ENCODE peak calls at places on chromosomes 6 and 20, in five cellular contexts. T is GM23338, N is HCT116, G is hepatocyte, R is GM23248. Q is an unnamed sample.

GRCh38 chr6:139778688-139779087 is 404.2 kb upstream of the CITED2 start:
- DNase-seq in T (no peak), N (no peak), G (no peak), R (peak; percentile 62), Q (peak; percentile 26)

GRCh38 chr20:62898970-62899632 is 27.2 kb downstream of the DIDO1 start:
- DNase-seq in T (no peak), N (no peak), G (no peak), R (no peak), Q (no peak)

GRCh38 chr6:136401749-136402148 is 112.1 kb upstream of the BCLAF1 start:
- DNase-seq in T (no peak), N (peak; percentile 7), G (no peak), R (peak; percentile 64), Q (peak; percentile 15)

GRCh38 chr6:140269766-140270165 is 895.3 kb upstream of the CITED2 start:
- DNase-seq in T (no peak), N (no peak), G (no peak), R (peak; percentile 54), Q (no peak)

GRCh38 chr6:45479834-45480696 is 102.3 kb upstream of the SUPT3H start:
- DNase-seq in T (no peak), N (no peak), G (peak; percentile 8), R (peak; percentile 57), Q (no peak)

GRCh38 chr6:81783893-81784292 is 31.4 kb upstream of the TENT5A start:
- DNase-seq in T (no peak), N (no peak), G (no peak), R (no peak), Q (no peak)

GRCh38 chr6:82910394-82910793 is 155.2 kb downstream of the UBE3D start:
- DNase-seq in T (no peak), N (no peak), G (no peak), R (no peak), Q (no peak)

GRCh38 chr6:165013701-165014100 is 295.7 kb downstream of the C6orf118 start:
- DNase-seq in T (no peak), N (no peak), G (no peak), R (peak; percentile 58), Q (no peak)

GRCh38 chr6:4320860-4321259 is 185.5 kb upstream of the ECI2 start:
- DNase-seq in T (no peak), N (no peak), G (peak; percentile 44), R (peak; percentile 93), Q (peak; percentile 95)

GRCh38 chr20:45433316-45433715 is 17.4 kb downstream of the PIGT start:
- DNase-seq in T (peak; percentile 60), N (no peak), G (no peak), R (peak; percentile 56), Q (no peak)

GRCh38 chr20:7346562-7346961 is 579.1 kb downstream of the BMP2 start:
- DNase-seq in T (no peak), N (no peak), G (no peak), R (peak; percentile 1), Q (peak; percentile 93)

GRCh38 chr6:14476793-14477531 is 359.4 kb downstream of the CD83 start:
- DNase-seq in T (no peak), N (no peak), G (peak; percentile 85), R (peak; percentile 91), Q (no peak)

GRCh38 chr6:31053873-31054272 is 43.6 kb downstream of the MUC22 start:
- DNase-seq in T (no peak), N (no peak), G (no peak), R (no peak), Q (no peak)

GRCh38 chr6:167762259-167762962 is 64.3 kb upstream of the AFDN start:
- DNase-seq in T (no peak), N (no peak), G (peak; percentile 55), R (no peak), Q (peak; percentile 22)

GRCh38 chr6:158231551-158232444 is 63.6 kb downstream of the GTF2H5 start:
- DNase-seq in T (peak; percentile 83), N (no peak), G (peak; percentile 91), R (peak; percentile 89), Q (peak; percentile 60)

GRCh38 chr6:17928514-17929430 is 58.7 kb downstream of the KIF13A start:
- DNase-seq in T (no peak), N (no peak), G (no peak), R (peak; percentile 79), Q (peak; percentile 17)

GRCh38 chr20:52124821-52125220 is 66.8 kb downstream of the ZFP64 start:
- DNase-seq in T (no peak), N (no peak), G (no peak), R (no peak), Q (no peak)

GRCh38 chr20:59723607-59724456 is 119.5 kb downstream of the PHACTR3 start:
- DNase-seq in T (no peak), N (no peak), G (no peak), R (peak; percentile 47), Q (no peak)

GRCh38 chr6:156901309-156902019 is 124.3 kb downstream of the ARID1B start:
- DNase-seq in T (no peak), N (no peak), G (no peak), R (no peak), Q (no peak)

GRCh38 chr6:37259191-37259590 is 1.2 kb upstream of the TMEM217 start:
- DNase-seq in T (no peak), N (no peak), G (no peak), R (peak; percentile 29), Q (no peak)

GRCh38 chr6:8556370-8557018 is 121.1 kb upstream of the SLC35B3 start:
- DNase-seq in T (no peak), N (peak; percentile 16), G (peak; percentile 48), R (peak; percentile 80), Q (peak; percentile 84)

GRCh38 chr6:30880563-30881252 is 3.6 kb upstream of the DDR1 start:
- DNase-seq in T (peak; percentile 93), N (no peak), G (no peak), R (no peak), Q (no peak)

GRCh38 chr20:52469143-52469542 is 277.6 kb upstream of the ZFP64 start:
- DNase-seq in T (peak; percentile 6), N (no peak), G (no peak), R (no peak), Q (no peak)

GRCh38 chr20:63082939-63083735 is 76.4 kb upstream of the BHLHE23 start:
- DNase-seq in T (no peak), N (no peak), G (no peak), R (no peak), Q (no peak)

GRCh38 chr6:169253745-169254238 is at the start of gene THBS2:
- DNase-seq in T (peak; percentile 56), N (no peak), G (peak; percentile 43), R (peak; percentile 84), Q (no peak)

GRCh38 chr6:72626126-72626525 is 4.3 kb downstream of the KCNQ5 start:
- DNase-seq in T (no peak), N (no peak), G (no peak), R (no peak), Q (no peak)

GRCh38 chr6:43828711-43829110 is 58.7 kb downstream of the VEGFA start:
- DNase-seq in T (peak; percentile 85), N (peak; percentile 28), G (no peak), R (no peak), Q (no peak)

GRCh38 chr6:29325777-29326176 is 24.3 kb downstream of the OR14J1 start:
- DNase-seq in T (no peak), N (no peak), G (no peak), R (no peak), Q (no peak)

GRCh38 chr6:100454571-100455229 is 10.0 kb downstream of the SIM1 start:
- DNase-seq in T (peak; percentile 80), N (no peak), G (no peak), R (no peak), Q (no peak)

GRCh38 chr6:100456178-100456880 is 8.4 kb downstream of the SIM1 start:
- DNase-seq in T (peak; percentile 46), N (no peak), G (no peak), R (no peak), Q (no peak)

GRCh38 chr6:100453701-100454521 is 10.8 kb downstream of the SIM1 start:
- DNase-seq in T (peak; percentile 90), N (no peak), G (no peak), R (no peak), Q (peak; percentile 26)

GRCh38 chr6:100456881-100457220 is 7.9 kb downstream of the SIM1 start:
- DNase-seq in T (no peak), N (no peak), G (no peak), R (no peak), Q (no peak)

GRCh38 chr6:100455230-100456124 is 9.2 kb downstream of the SIM1 start:
- DNase-seq in T (peak; percentile 76), N (no peak), G (peak; percentile 43), R (no peak), Q (no peak)
- TF ChIP-seq EZH2 in T (peak; percentile 87), N (no peak), G (peak; percentile 68), R (no peak), Q (no peak)

GRCh38 chr20:24160563-24161355 is 172.2 kb upstream of the GGTLC1 start:
- DNase-seq in T (peak; percentile 65), N (no peak), G (peak; percentile 74), R (peak; percentile 82), Q (peak; percentile 71)
- TF ChIP-seq EZH2phosphoT487 in T (no peak), N (no peak), G (no peak), R (no peak), Q (no peak)

DNA sequence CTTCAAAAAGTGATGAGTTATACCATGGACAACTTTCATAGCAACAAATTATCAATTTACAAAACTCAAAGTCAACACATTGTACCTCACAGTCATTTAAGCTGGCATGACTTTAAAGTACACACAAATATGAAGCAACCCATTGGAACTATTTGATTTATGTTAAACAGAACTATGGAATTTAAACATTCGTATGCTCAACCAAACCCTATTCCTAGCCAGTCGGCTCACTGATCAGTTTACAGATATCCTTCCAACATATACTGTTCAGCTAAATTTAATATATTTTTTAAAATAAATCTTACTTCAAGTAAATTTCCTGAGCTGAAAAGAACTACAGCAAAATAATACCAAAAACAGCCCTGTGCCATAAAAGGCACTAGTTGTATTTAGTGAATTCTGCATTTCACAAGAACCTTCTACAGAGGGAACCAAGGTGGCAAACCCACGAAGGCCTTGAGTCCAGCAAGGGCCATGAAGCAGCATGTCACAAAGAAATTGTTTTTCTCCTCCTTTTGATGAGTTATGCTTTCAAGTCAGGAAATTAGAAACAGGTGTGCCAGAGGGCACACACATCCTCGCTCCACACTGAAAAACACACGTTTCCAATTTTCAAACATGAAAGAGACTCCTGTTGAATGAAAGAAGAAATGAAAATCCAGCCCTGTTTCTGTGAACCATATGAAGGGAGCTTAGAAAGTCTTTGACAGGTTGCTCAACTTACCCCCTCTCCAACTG is 122.8 kb downstream of the TASP1 start:
- DNase-seq in T (no peak), N (no peak), G (no peak), R (peak; percentile 35), Q (no peak)
- H3K27ac ChIP-seq in T (no peak overlapping the region), N (no peak overlapping the region), G (no peak overlapping the region), R (no peak overlapping the region), Q (no peak overlapping the region)

GRCh38 chr20:22586645-22587310 is 2.4 kb upstream of the FOXA2 start:
- DNase-seq in T (peak; percentile 87), N (no peak), G (peak; percentile 81), R (peak; percentile 30), Q (peak; percentile 63)

GRCh38 chr20:22584922-22585785 is 782 bp upstream of the FOXA2 start:
- DNase-seq in T (peak; percentile 72), N (no peak), G (peak; percentile 73), R (no peak), Q (peak; percentile 39)

GRCh38 chr20:22585786-22586493 is 1.6 kb upstream of the FOXA2 start:
- DNase-seq in T (no peak), N (no peak), G (no peak), R (no peak), Q (no peak)

DNA sequence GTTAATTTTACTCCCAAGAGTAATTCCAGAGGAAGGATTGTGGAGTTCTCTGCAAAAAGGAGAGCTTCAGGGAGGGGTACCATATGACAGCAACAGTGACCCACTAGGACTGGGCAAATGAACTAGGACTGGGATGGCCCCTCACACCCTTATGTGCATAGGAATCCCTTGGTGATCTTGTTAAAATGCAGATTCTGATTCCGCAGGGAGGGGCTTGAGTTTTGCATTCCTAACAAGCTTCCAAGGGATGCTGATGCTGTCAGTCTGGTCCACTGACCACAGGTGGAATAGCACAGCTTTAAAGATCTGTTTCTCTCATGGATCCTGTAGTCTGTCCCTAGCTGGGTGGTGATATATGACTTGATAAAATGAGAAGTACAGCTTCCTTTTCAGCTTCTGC is 6.3 kb upstream of the FOXA2 start:
- DNase-seq in T (peak; percentile 79), N (no peak), G (no peak), R (no peak), Q (no peak)
- TF ChIP-seq EZH2 in T (no peak), N (no peak), G (no peak), R (no peak), Q (no peak)